ENCODE peak calls at places on chromosomes 6 and 20, in four cellular contexts. One of them, this sample, is unnamed.

GRCh38 chr6:25342784-25343183 is 63.6 kb downstream of the CARMIL1 start:
- DNase-seq in A549: peak; percentile 4
- DNase-seq in PC-3: no peak
- DNase-seq in GM12864: no peak
- DNase-seq in this sample: peak; percentile 19

GRCh38 chr6:89369009-89369408 is 16.5 kb upstream of the UBE2J1 start:
- DNase-seq in A549: peak; percentile 24
- DNase-seq in PC-3: peak; percentile 72
- DNase-seq in GM12864: no peak
- DNase-seq in this sample: peak; percentile 53

GRCh38 chr6:25172819-25173218 is 106.4 kb upstream of the CARMIL1 start:
- DNase-seq in A549: peak; percentile 13
- DNase-seq in GM12864: no peak
- DNase-seq in PC-3: peak; percentile 82
- DNase-seq in this sample: peak; percentile 90

GRCh38 chr6:105189026-105189680 is 9.3 kb upstream of the POPDC3 start:
- DNase-seq in GM12864: no peak
- DNase-seq in PC-3: no peak
- DNase-seq in A549: no peak
- DNase-seq in this sample: no peak

GRCh38 chr20:2141592-2142575 is 40.3 kb downstream of the STK35 start:
- DNase-seq in A549: no peak
- DNase-seq in PC-3: no peak
- DNase-seq in GM12864: no peak
- DNase-seq in this sample: no peak

GRCh38 chr6:95110767-95111166 is 466.6 kb upstream of the MANEA start:
- DNase-seq in PC-3: no peak
- DNase-seq in GM12864: no peak
- DNase-seq in A549: no peak
- DNase-seq in this sample: no peak

GRCh38 chr6:86477510-86478166 is 459.7 kb upstream of the HTR1E start:
- DNase-seq in A549: no peak
- DNase-seq in GM12864: no peak
- DNase-seq in PC-3: no peak
- DNase-seq in this sample: no peak

GRCh38 chr6:27873101-27874030 is 38.8 kb downstream of the OR2B2 start:
- DNase-seq in A549: peak; percentile 83
- DNase-seq in GM12864: peak; percentile 85
- DNase-seq in PC-3: no peak
- DNase-seq in this sample: peak; percentile 78

GRCh38 chr20:63633732-63634131 is 6.8 kb upstream of the GMEB2 start:
- DNase-seq in A549: no peak
- DNase-seq in PC-3: no peak
- DNase-seq in GM12864: no peak
- DNase-seq in this sample: no peak

GRCh38 chr20:10673176-10673830 is 496 bp downstream of the JAG1 start:
- DNase-seq in GM12864: no peak
- DNase-seq in PC-3: no peak
- DNase-seq in A549: no peak
- DNase-seq in this sample: peak; percentile 17

GRCh38 chr6:105374010-105374420 is 28.9 kb downstream of the PREP start:
- DNase-seq in A549: no peak
- DNase-seq in GM12864: no peak
- DNase-seq in PC-3: peak; percentile 88
- DNase-seq in this sample: peak; percentile 29

GRCh38 chr6:26536571-26537159 is 1.5 kb upstream of the HMGN4 start:
- DNase-seq in GM12864: peak; percentile 80
- DNase-seq in PC-3: peak; percentile 19
- DNase-seq in A549: peak; percentile 50
- DNase-seq in this sample: peak; percentile 44

GRCh38 chr20:38473353-38473795 is 731 bp downstream of the RALGAPB start:
- DNase-seq in A549: peak; percentile 25
- DNase-seq in GM12864: no peak
- DNase-seq in PC-3: peak; percentile 40
- DNase-seq in this sample: peak; percentile 10

GRCh38 chr20:50192364-50193168 is 1.9 kb downstream of the CEBPB start:
- DNase-seq in A549: peak; percentile 92
- DNase-seq in GM12864: peak; percentile 64
- DNase-seq in PC-3: peak; percentile 95
- DNase-seq in this sample: peak; percentile 89

GRCh38 chr6:127514396-127515227 is 4.5 kb downstream of the MTCL3 start:
- DNase-seq in GM12864: no peak
- DNase-seq in PC-3: no peak
- DNase-seq in A549: no peak
- DNase-seq in this sample: peak; percentile 16

GRCh38 chr6:93915961-93916360 is 496.6 kb upstream of the EPHA7 start:
- DNase-seq in GM12864: no peak
- DNase-seq in A549: no peak
- DNase-seq in PC-3: peak; percentile 31
- DNase-seq in this sample: no peak

GRCh38 chr20:60362531-60362930 is 404.3 kb downstream of the CDH26 start:
- DNase-seq in GM12864: no peak
- DNase-seq in PC-3: no peak
- DNase-seq in A549: no peak
- DNase-seq in this sample: no peak

GRCh38 chr6:158039571-158040050 is 57.9 kb downstream of the SYNJ2 start:
- DNase-seq in PC-3: peak; percentile 60
- DNase-seq in A549: peak; percentile 68
- DNase-seq in GM12864: no peak
- DNase-seq in this sample: no peak

GRCh38 chr20:53809242-53809641 is 215.6 kb upstream of the ZNF217 start:
- DNase-seq in PC-3: no peak
- DNase-seq in GM12864: no peak
- DNase-seq in A549: no peak
- DNase-seq in this sample: no peak

GRCh38 chr6:14396826-14397517 is 279.4 kb downstream of the CD83 start:
- DNase-seq in PC-3: peak; percentile 52
- DNase-seq in A549: no peak
- DNase-seq in GM12864: no peak
- DNase-seq in this sample: no peak

GRCh38 chr6:26501482-26501986 is 1.4 kb downstream of the BTN1A1 start:
- DNase-seq in PC-3: no peak
- DNase-seq in GM12864: no peak
- DNase-seq in A549: no peak
- DNase-seq in this sample: no peak

GRCh38 chr6:41638801-41639555 is 710 bp downstream of the MDFI start:
- DNase-seq in A549: no peak
- DNase-seq in PC-3: no peak
- DNase-seq in GM12864: no peak
- DNase-seq in this sample: no peak

GRCh38 chr6:11961137-11961779 is 50.9 kb upstream of the HIVEP1 start:
- DNase-seq in A549: no peak
- DNase-seq in GM12864: no peak
- DNase-seq in PC-3: no peak
- DNase-seq in this sample: no peak

GRCh38 chr6:152268846-152269442 is 368.2 kb downstream of the SYNE1 start:
- DNase-seq in A549: no peak
- DNase-seq in GM12864: no peak
- DNase-seq in PC-3: no peak
- DNase-seq in this sample: no peak

GRCh38 chr20:45976132-45976531 is 4.1 kb upstream of the ZNF335 start:
- DNase-seq in PC-3: no peak
- DNase-seq in GM12864: no peak
- DNase-seq in A549: no peak
- DNase-seq in this sample: no peak

GRCh38 chr6:97958143-97958542 is 675.1 kb upstream of the MMS22L start:
- DNase-seq in GM12864: no peak
- DNase-seq in PC-3: peak; percentile 78
- DNase-seq in A549: peak; percentile 0
- DNase-seq in this sample: no peak

GRCh38 chr20:4811661-4812181 is 90.0 kb downstream of the PRND start:
- DNase-seq in GM12864: no peak
- DNase-seq in A549: no peak
- DNase-seq in PC-3: no peak
- DNase-seq in this sample: no peak

GRCh38 chr20:4957939-4958362 is 43.4 kb downstream of the SLC23A2 start:
- DNase-seq in A549: no peak
- DNase-seq in PC-3: no peak
- DNase-seq in GM12864: no peak
- DNase-seq in this sample: peak; percentile 13

GRCh38 chr6:20953019-20953418 is 418.8 kb downstream of the CDKAL1 start:
- DNase-seq in PC-3: no peak
- DNase-seq in A549: no peak
- DNase-seq in GM12864: no peak
- DNase-seq in this sample: no peak

GRCh38 chr6:169556758-169557505 is 144.9 kb downstream of the WDR27 start:
- DNase-seq in GM12864: peak; percentile 91
- DNase-seq in PC-3: no peak
- DNase-seq in A549: no peak
- DNase-seq in this sample: no peak

GRCh38 chr20:53331151-53331973 is 262.3 kb downstream of the ZNF217 start:
- DNase-seq in GM12864: no peak
- DNase-seq in A549: peak; percentile 31
- DNase-seq in PC-3: peak; percentile 83
- DNase-seq in this sample: no peak

GRCh38 chr20:37992802-37993538 is 40.3 kb downstream of the TTI1 start:
- DNase-seq in GM12864: no peak
- DNase-seq in A549: peak; percentile 34
- DNase-seq in PC-3: peak; percentile 86
- DNase-seq in this sample: peak; percentile 87

GRCh38 chr20:1809121-1809520 is 86.1 kb upstream of the SIRPA start:
- DNase-seq in A549: peak; percentile 81
- DNase-seq in PC-3: peak; percentile 94
- DNase-seq in GM12864: no peak
- DNase-seq in this sample: peak; percentile 86

GRCh38 chr6:122614303-122614702 is 4.1 kb downstream of the PKIB start:
- DNase-seq in PC-3: no peak
- DNase-seq in GM12864: no peak
- DNase-seq in A549: no peak
- DNase-seq in this sample: no peak

GRCh38 chr20:58504566-58504965 is 10.6 kb downstream of the APCDD1L start:
- DNase-seq in A549: no peak
- DNase-seq in GM12864: no peak
- DNase-seq in PC-3: no peak
- DNase-seq in this sample: no peak

GRCh38 chr20:35833271-35833670 is 61.5 kb downstream of the PHF20 start:
- DNase-seq in PC-3: no peak
- DNase-seq in A549: no peak
- DNase-seq in GM12864: no peak
- DNase-seq in this sample: no peak

GRCh38 chr6:154499854-154500589 is 10.5 kb downstream of the CNKSR3 start:
- DNase-seq in GM12864: no peak
- DNase-seq in PC-3: no peak
- DNase-seq in A549: no peak
- DNase-seq in this sample: no peak

GRCh38 chr20:59042151-59042795 is at the start of gene PRELID3B:
- DNase-seq in A549: peak; percentile 52
- DNase-seq in PC-3: peak; percentile 59
- DNase-seq in GM12864: no peak
- DNase-seq in this sample: no peak

GRCh38 chr6:148166339-148166949 is 176.2 kb upstream of the SASH1 start:
- DNase-seq in GM12864: no peak
- DNase-seq in PC-3: peak; percentile 70
- DNase-seq in A549: peak; percentile 57
- DNase-seq in this sample: peak; percentile 62
- TF ChIP-seq CTCF in GM12864: peak; percentile 48
- TF ChIP-seq CTCF in PC-3: peak; percentile 73
- TF ChIP-seq CTCF in A549: peak; percentile 66
- TF ChIP-seq CTCF in this sample: peak; percentile 90

DNA sequence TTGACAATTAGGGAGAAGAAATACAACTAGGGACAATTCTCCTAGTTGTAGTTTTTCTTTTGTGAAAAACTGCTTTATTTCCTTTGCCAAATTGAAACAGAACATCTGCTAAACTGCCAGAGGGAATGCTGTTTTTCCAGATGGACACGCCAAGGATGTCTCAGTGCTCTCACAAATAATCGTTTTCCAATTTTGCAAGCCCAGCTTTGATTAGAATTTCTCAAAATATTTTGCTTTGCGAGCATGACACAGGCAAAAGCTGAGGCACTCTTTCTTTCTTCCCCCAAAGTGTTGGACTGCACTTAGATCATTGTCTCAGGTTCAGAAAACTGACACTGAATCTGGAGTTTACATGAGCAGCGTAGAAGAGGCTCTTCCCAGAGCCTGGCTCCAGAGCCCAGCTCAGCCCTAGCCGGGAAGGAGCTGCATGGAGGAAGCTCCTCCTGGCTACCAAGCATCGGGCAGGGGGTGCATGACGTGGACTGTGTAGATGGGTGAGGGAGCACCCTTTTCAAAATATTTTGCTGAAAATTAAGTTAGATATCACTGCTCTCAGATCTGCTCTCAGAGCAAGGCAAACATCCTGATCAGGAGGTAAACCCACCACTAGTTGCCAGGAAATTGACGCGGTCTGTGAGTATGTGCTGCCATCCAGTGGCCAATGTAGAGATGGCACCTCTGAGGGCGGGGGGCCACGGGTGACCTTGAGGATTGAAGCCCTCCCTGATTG is 107.5 kb downstream of the SLC22A3 start:
- DNase-seq in GM12864: no peak
- DNase-seq in PC-3: peak; percentile 64
- DNase-seq in A549: peak; percentile 57
- DNase-seq in this sample: peak; percentile 41
- TF ChIP-seq CTCF in GM12864: peak; percentile 87
- TF ChIP-seq CTCF in PC-3: peak; percentile 91
- TF ChIP-seq CTCF in A549: peak; percentile 87
- TF ChIP-seq CTCF in this sample: peak; percentile 99

GRCh38 chr20:57465943-57466342 is 59.0 kb downstream of the CTCFL start:
- DNase-seq in GM12864: no peak
- DNase-seq in PC-3: no peak
- DNase-seq in A549: no peak
- DNase-seq in this sample: no peak
- TF ChIP-seq CTCF in GM12864: peak; percentile 49
- TF ChIP-seq CTCF in PC-3: peak; percentile 48
- TF ChIP-seq CTCF in A549: no peak
- TF ChIP-seq CTCF in this sample: peak; percentile 34

GRCh38 chr6:33414592-33415271 is 3.2 kb downstream of the CUTA start:
- DNase-seq in GM12864: no peak
- DNase-seq in PC-3: peak; percentile 7
- DNase-seq in A549: no peak
- DNase-seq in this sample: no peak
- TF ChIP-seq CTCF in GM12864: peak; percentile 62
- TF ChIP-seq CTCF in PC-3: peak; percentile 53
- TF ChIP-seq CTCF in A549: peak; percentile 21
- TF ChIP-seq CTCF in this sample: peak; percentile 64

GRCh38 chr6:147468634-147469033 is 39.9 kb upstream of the SAMD5 start:
- DNase-seq in A549: peak; percentile 1
- DNase-seq in GM12864: no peak
- DNase-seq in PC-3: no peak
- DNase-seq in this sample: no peak
- TF ChIP-seq CTCF in A549: no peak
- TF ChIP-seq CTCF in GM12864: no peak
- TF ChIP-seq CTCF in PC-3: no peak
- TF ChIP-seq CTCF in this sample: no peak

GRCh38 chr6:123777554-123777953 is 26.1 kb upstream of the NKAIN2 start:
- DNase-seq in A549: no peak
- DNase-seq in GM12864: no peak
- DNase-seq in PC-3: peak; percentile 30
- DNase-seq in this sample: no peak
- TF ChIP-seq CTCF in A549: no peak
- TF ChIP-seq CTCF in GM12864: no peak
- TF ChIP-seq CTCF in PC-3: peak; percentile 41
- TF ChIP-seq CTCF in this sample: no peak

This sample was measured in HFFc6.